ENCODE peak calls at places on chromosomes 3 and 15, in six cellular contexts. R is uterus, O is IMR-90, G is heart left ventricle, K is H1, B is erythroblast. A is an unnamed sample.
A peak's percentile ranks its signal among the peaks of the same experiment; 100 is the strongest.

GRCh38 chr3:27500051-27500450 is 15.9 kb upstream of the SLC4A7 start:
- DNase-seq in R (no peak), O (no peak), G (no peak), K (no peak), B (no peak), A (no peak)

GRCh38 chr3:47652142-47652541 is 73.5 kb upstream of the CSPG5 start:
- DNase-seq in R (no peak), O (no peak), G (no peak), K (no peak), B (no peak), A (no peak)

GRCh38 chr3:17038900-17039545 is 154.3 kb downstream of the PLCL2 start:
- DNase-seq in R (no peak), O (no peak), G (no peak), K (no peak), B (no peak), A (no peak)

GRCh38 chr15:68298882-68299381 is 21.4 kb downstream of the FEM1B start:
- DNase-seq in R (peak; percentile 30), O (no peak), G (no peak), K (no peak), B (peak; percentile 25), A (no peak)

GRCh38 chr3:44802006-44802405 is 40.4 kb downstream of the KIF15 start:
- DNase-seq in R (no peak), O (no peak), G (no peak), K (no peak), B (no peak), A (no peak)

GRCh38 chr3:108183178-108183577 is 39.0 kb downstream of the IFT57 start:
- DNase-seq in R (no peak), O (peak; percentile 47), G (no peak), K (no peak), B (peak; percentile 17), A (no peak)

GRCh38 chr3:110618512-110619226 is 452.9 kb upstream of the NECTIN3 start:
- DNase-seq in R (no peak), O (no peak), G (no peak), K (no peak), B (no peak), A (no peak)

GRCh38 chr3:51676102-51676640 is 5.1 kb downstream of the TEX264 start:
- DNase-seq in R (no peak), O (no peak), G (no peak), K (no peak), B (no peak), A (no peak)

GRCh38 chr3:188270423-188270972 is 116.5 kb downstream of the LPP start:
- DNase-seq in R (peak; percentile 59), O (peak; percentile 96), G (no peak), K (no peak), B (no peak), A (no peak)

GRCh38 chr3:149224736-149225594 is 3.3 kb upstream of the CP start:
- DNase-seq in R (no peak), O (peak; percentile 92), G (no peak), K (no peak), B (peak; percentile 23), A (peak; percentile 30)

GRCh38 chr15:34773013-34773412 is 18.2 kb upstream of the GJD2 start:
- DNase-seq in R (no peak), O (no peak), G (no peak), K (no peak), B (no peak), A (no peak)

GRCh38 chr15:38647683-38648082 is 83.1 kb upstream of the RASGRP1 start:
- DNase-seq in R (no peak), O (peak; percentile 19), G (no peak), K (no peak), B (no peak), A (no peak)

GRCh38 chr3:13006216-13006990 is 66.8 kb downstream of the IQSEC1 start:
- DNase-seq in R (no peak), O (no peak), G (no peak), K (no peak), B (no peak), A (no peak)

GRCh38 chr3:13002398-13003124 is 70.7 kb downstream of the IQSEC1 start:
- DNase-seq in R (no peak), O (no peak), G (no peak), K (no peak), B (no peak), A (no peak)

GRCh38 chr3:13007251-13007941 is 65.8 kb downstream of the IQSEC1 start:
- DNase-seq in R (no peak), O (no peak), G (no peak), K (no peak), B (no peak), A (no peak)

GRCh38 chr3:13005301-13005700 is 67.9 kb downstream of the IQSEC1 start:
- DNase-seq in R (no peak), O (no peak), G (no peak), K (no peak), B (no peak), A (no peak)

GRCh38 chr3:13004376-13004775 is 68.9 kb downstream of the IQSEC1 start:
- DNase-seq in R (no peak), O (no peak), G (no peak), K (no peak), B (no peak), A (no peak)
- TF ChIP-seq POLR2A in R (no peak), O (no peak), G (no peak), K (no peak), B (no peak), A (no peak)

GRCh38 chr3:5122030-5122740 is at the start of gene ARL8B:
- DNase-seq in R (peak; percentile 82), O (peak; percentile 83), G (peak; percentile 92), K (peak; percentile 94), B (peak; percentile 96), A (peak; percentile 74)
- TF ChIP-seq POLR2A in R (peak; percentile 74), O (peak; percentile 91), G (peak; percentile 57), K (peak; percentile 70), B (peak; percentile 97), A (peak; percentile 77)

GRCh38 chr3:177358968-177359600 is 161.8 kb upstream of the TBL1XR1 start:
- DNase-seq in R (peak; percentile 45), O (no peak), G (peak; percentile 33), K (peak; percentile 76), B (peak; percentile 82), A (peak; percentile 12)
- TF ChIP-seq POLR2A in R (no peak), O (no peak), G (no peak), K (no peak), B (no peak), A (no peak)

GRCh38 chr3:128603313-128603712 is 47.3 kb downstream of the RPN1 start:
- DNase-seq in R (no peak), O (no peak), G (no peak), K (no peak), B (no peak), A (no peak)
- TF ChIP-seq POLR2A in R (no peak), O (no peak), G (no peak), K (no peak), B (no peak), A (no peak)

DNA sequence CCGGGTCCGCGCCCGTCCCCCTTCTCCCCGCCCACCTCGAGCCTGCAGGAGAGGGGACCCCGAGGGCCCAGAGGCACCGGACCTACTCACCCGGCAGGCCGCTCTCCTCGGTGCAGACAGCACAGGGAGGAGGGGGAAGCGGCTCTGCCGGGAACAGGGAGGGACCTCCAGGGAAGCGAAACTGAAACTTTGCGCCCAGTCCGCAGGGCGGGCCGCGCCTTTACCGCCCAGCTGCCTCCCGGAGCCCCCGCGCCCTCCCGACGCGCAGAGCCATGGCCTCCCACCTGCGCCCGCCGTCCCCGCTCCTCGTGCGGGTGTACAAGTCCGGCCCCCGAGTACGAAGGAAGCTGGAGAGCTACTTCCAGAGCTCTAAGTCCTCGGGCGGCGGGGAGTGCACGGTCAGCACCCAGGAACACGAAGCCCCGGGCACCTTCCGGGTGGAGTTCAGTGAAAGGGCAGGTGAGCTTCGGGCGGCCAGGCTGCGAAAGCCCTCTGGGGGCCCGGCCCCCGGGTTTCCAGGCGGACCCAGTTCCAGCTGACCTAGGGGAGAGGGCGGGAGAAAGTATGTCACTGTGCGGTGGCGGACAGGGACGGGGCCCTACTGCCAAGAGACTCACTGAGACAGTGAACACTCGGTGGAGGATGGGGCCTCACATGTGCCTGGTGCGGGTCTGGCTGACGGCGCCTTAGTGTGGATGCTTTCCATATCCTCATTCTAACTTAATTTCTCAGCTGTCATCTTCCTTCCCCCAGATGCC is at the start of the genes DTX3L and PARP9:
- DNase-seq in R (peak; percentile 84), O (peak; percentile 73), G (peak; percentile 89), K (peak; percentile 79), B (peak; percentile 93), A (peak; percentile 89)
- TF ChIP-seq POLR2A in R (peak; percentile 76), O (peak; percentile 24), G (peak; percentile 49), K (peak; percentile 24), B (peak; percentile 82), A (peak; percentile 66)

DNA sequence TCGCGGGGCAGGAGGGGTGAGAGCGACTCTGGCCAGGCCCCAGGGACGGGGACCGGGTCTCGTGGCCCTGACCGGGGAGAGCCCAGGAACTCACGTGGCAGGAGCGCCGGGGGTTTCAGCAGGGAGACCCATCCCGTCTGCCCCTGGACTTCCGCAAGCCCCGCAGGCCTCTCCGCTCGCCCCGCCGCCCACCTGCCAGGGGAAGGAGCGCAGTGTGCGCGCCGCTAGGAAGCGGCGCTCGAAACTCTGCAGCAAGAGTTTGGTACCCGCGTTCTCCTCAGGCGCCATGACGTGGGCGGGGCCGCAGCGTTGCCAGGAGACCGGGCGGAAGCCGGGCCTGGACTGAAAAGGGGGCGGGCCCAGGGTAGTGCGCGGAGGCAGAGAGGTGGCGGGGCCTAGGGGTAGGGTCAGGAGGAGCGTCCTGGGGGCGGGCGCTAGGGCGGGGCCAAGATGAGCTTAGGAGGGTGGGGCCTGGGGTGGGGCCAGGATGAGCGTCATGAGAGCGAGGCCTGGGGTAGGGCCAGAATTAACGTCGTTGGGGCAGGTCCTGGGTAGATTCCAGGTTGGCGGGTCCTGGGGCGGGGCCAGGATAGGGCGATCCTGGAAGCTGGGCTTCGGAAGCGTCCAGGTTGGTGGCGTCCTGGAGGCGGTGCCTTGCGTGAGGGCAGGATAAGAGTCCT is 29.7 kb downstream of the ALG1L2 start:
- DNase-seq in R (peak; percentile 99), O (peak; percentile 97), G (peak; percentile 99), K (peak; percentile 98), B (peak; percentile 99), A (peak; percentile 40)
- TF ChIP-seq POLR2A in R (peak; percentile 43), O (no peak), G (peak; percentile 29), K (no peak), B (no peak), A (peak; percentile 42)

GRCh38 chr3:54507876-54508460 is 385.6 kb downstream of the CACNA2D3 start:
- DNase-seq in R (no peak), O (no peak), G (no peak), K (no peak), B (no peak), A (no peak)
- TF ChIP-seq POLR2A in R (no peak), O (no peak), G (no peak), K (no peak), B (no peak), A (no peak)